ENCODE peak calls at places on chromosomes 5 and 9, in ten cellular contexts. B, F, T, S, K, V, N, Y, X and E are unnamed samples.

GRCh38 chr5:104045987-104046386 is 483.4 kb upstream of the NUDT12 start:
- DNase-seq in Y (no peak), F (no peak), K (no peak), X (no peak), N (no peak), S (no peak), B (no peak), T (no peak), V (no peak), E (no peak)

GRCh38 chr5:120624021-120624563 is 160.0 kb downstream of the PRR16 start:
- DNase-seq in K (no peak), Y (no peak), N (no peak), F (no peak), S (no peak), T (no peak), B (no peak), V (no peak), X (no peak), E (no peak)

GRCh38 chr5:155867531-155868088 is 459.4 kb upstream of the SGCD start:
- DNase-seq in F (no peak), Y (no peak), X (no peak), N (no peak), B (no peak), V (no peak), K (no peak), S (no peak), T (no peak), E (no peak)

GRCh38 chr5:159441441-159441840 is 111.2 kb upstream of the IL12B start:
- DNase-seq in Y (no peak), S (peak; percentile 31), T (peak; percentile 22), B (peak; percentile 12), F (peak; percentile 20), X (no peak), N (no peak), K (no peak), V (peak; percentile 34), E (no peak)

GRCh38 chr5:172278356-172278755 is 5.2 kb downstream of the UBTD2 start:
- DNase-seq in N (no peak), K (no peak), X (no peak), S (no peak), V (no peak), F (no peak), Y (no peak), T (no peak), B (no peak), E (no peak)

GRCh38 chr9:118643118-118643517 is 726.1 kb downstream of the BRINP1 start:
- DNase-seq in F (no peak), Y (no peak), K (no peak), N (no peak), T (no peak), X (no peak), S (no peak), V (peak; percentile 23), B (peak; percentile 61), E (peak; percentile 92)

GRCh38 chr9:109409998-109410397 is 88.1 kb downstream of the PTPN3 start:
- DNase-seq in B (no peak), S (no peak), X (no peak), Y (no peak), T (no peak), F (peak; percentile 30), N (no peak), K (no peak), V (peak; percentile 15), E (no peak)

GRCh38 chr9:23665051-23665450 is 161.0 kb downstream of the ELAVL2 start:
- DNase-seq in T (no peak), K (no peak), S (no peak), F (no peak), N (no peak), B (no peak), V (no peak), Y (no peak), X (no peak), E (no peak)

GRCh38 chr5:77087484-77088291 is 603 bp upstream of the ZBED3 start:
- DNase-seq in S (peak; percentile 27), K (no peak), V (peak; percentile 32), F (peak; percentile 8), Y (peak; percentile 66), N (no peak), T (peak; percentile 28), B (peak; percentile 38), X (peak; percentile 77), E (no peak)

GRCh38 chr5:77083088-77083487 is 4.0 kb downstream of the ZBED3 start:
- DNase-seq in F (no peak), S (no peak), K (no peak), Y (no peak), N (no peak), V (no peak), B (no peak), T (no peak), X (no peak), E (no peak)

GRCh38 chr5:77080905-77081304 is 6.2 kb downstream of the ZBED3 start:
- DNase-seq in B (no peak), T (no peak), S (no peak), Y (no peak), K (no peak), N (no peak), V (no peak), F (no peak), X (no peak), E (no peak)

GRCh38 chr5:77082280-77082679 is 4.8 kb downstream of the ZBED3 start:
- DNase-seq in B (no peak), X (no peak), N (no peak), Y (no peak), K (no peak), S (no peak), F (no peak), T (no peak), V (no peak), E (no peak)

GRCh38 chr5:77086611-77087483 is at the start of gene ZBED3:
- DNase-seq in F (peak; percentile 77), X (peak; percentile 89), B (peak; percentile 87), S (peak; percentile 64), K (peak; percentile 45), V (peak; percentile 89), Y (peak; percentile 72), N (peak; percentile 67), T (peak; percentile 61), E (peak; percentile 79)
- TF ChIP-seq CTCF in F (peak; percentile 21), X (no peak), B (no peak), S (peak; percentile 21), K (peak; percentile 48), V (peak; percentile 24), Y (no peak), N (peak; percentile 47), T (peak; percentile 23), E (peak; percentile 51)

GRCh38 chr9:127816728-127817127 is 14.0 kb downstream of the FPGS start:
- DNase-seq in K (no peak), V (no peak), F (no peak), B (no peak), T (no peak), N (no peak), X (no peak), S (no peak), Y (no peak), E (no peak)

GRCh38 chr9:127816362-127816725 is 13.7 kb downstream of the FPGS start:
- DNase-seq in B (no peak), T (no peak), V (no peak), K (no peak), X (no peak), Y (no peak), N (no peak), F (no peak), S (no peak), E (no peak)

GRCh38 chr9:127814619-127815511 is 12.2 kb downstream of the FPGS start:
- DNase-seq in K (no peak), S (no peak), F (no peak), Y (no peak), V (peak; percentile 2), X (no peak), N (no peak), T (no peak), B (no peak), E (no peak)

GRCh38 chr9:127813739-127814226 is 11.1 kb downstream of the FPGS start:
- DNase-seq in Y (no peak), X (no peak), N (no peak), V (no peak), B (no peak), K (no peak), T (no peak), F (no peak), S (peak; percentile 55), E (no peak)

GRCh38 chr9:127815512-127816361 is 13.1 kb downstream of the FPGS start:
- DNase-seq in X (no peak), S (no peak), B (no peak), F (no peak), N (no peak), T (no peak), Y (no peak), K (no peak), V (no peak), E (no peak)
- H3K36me3 ChIP-seq in X (peaks cover 83% of the 10 kb centered on the region), S (peaks cover 100% of the 10 kb centered on the region), B (peaks cover 24% of the 10 kb centered on the region), F (peaks cover 1% of the 10 kb centered on the region), N (peaks cover 66% of the 10 kb centered on the region), T (peaks cover 86% of the 10 kb centered on the region), Y (peaks cover 62% of the 10 kb centered on the region), K (peaks cover 46% of the 10 kb centered on the region), V (no peaks in the 10 kb centered on the region), E (peaks cover 5% of the 10 kb centered on the region)

DNA sequence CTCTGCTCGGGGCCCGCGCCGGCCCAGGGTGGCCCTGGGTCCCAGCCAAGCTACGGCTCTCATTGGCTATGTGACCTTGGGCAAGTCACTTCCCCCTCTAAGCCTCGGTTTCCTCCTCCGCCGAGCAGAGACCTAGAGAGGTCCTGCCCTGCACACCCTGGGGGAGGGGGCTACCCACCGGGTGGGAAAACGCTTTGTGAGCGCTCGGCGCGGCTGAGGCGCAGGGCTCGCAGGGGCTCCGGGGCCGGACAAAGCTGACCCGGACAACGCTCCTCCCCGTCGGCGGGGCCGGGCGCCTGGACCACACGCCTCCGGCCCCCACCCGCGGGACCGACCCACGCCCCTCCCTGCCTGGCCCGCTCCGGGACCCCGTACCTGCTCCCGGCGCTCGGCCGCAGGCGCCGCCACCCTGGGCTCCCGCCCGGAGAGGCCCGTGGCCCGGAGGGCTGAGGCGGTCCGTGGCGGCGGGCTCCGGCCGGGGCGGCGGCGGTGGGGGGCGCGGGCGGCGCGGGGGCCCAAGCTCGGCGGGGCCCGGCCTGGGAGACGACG is 85.7 kb upstream of the MELK start:
- DNase-seq in Y (peak; percentile 36), N (peak; percentile 6), K (no peak), X (peak; percentile 94), S (peak; percentile 58), F (peak; percentile 62), V (peak; percentile 61), B (peak; percentile 66), T (peak; percentile 58), E (no peak)
- H3K4me3 ChIP-seq in Y (peak overlapping the region; percentile 88), N (peak overlapping the region; percentile 91), K (peak overlapping the region; percentile 91), X (peak overlapping the region; percentile 76), S (peak overlapping the region; percentile 99), F (peak overlapping the region; percentile 98), V (peak overlapping the region; percentile 100), B (peak overlapping the region; percentile 98), T (peak overlapping the region; percentile 90), E (peak overlapping the region; percentile 57)

GRCh38 chr5:139363937-139364336 is 19.2 kb downstream of the SLC23A1 start:
- DNase-seq in T (no peak), F (no peak), V (no peak), S (no peak), B (no peak), X (no peak), N (no peak), Y (no peak), K (no peak), E (no peak)

GRCh38 chr5:139364466-139364865 is 18.6 kb downstream of the SLC23A1 start:
- DNase-seq in X (no peak), K (no peak), Y (no peak), B (no peak), S (no peak), V (no peak), N (no peak), F (no peak), T (no peak), E (no peak)

GRCh38 chr5:139371482-139372435 is 11.3 kb downstream of the SLC23A1 start:
- DNase-seq in F (no peak), T (no peak), X (peak; percentile 13), B (no peak), N (no peak), V (no peak), Y (no peak), S (no peak), K (no peak), E (no peak)

GRCh38 chr5:139369181-139369580 is 13.9 kb downstream of the SLC23A1 start:
- DNase-seq in X (no peak), S (no peak), V (no peak), T (no peak), B (no peak), Y (no peak), K (no peak), F (no peak), N (peak; percentile 63), E (no peak)

GRCh38 chr5:139368613-139369012 is 14.5 kb downstream of the SLC23A1 start:
- DNase-seq in Y (no peak), F (no peak), X (no peak), S (no peak), T (no peak), K (no peak), N (no peak), V (no peak), B (no peak), E (no peak)
- TF ChIP-seq CTCF in Y (no peak), F (no peak), X (no peak), S (peak; percentile 10), T (no peak), K (no peak), N (peak; percentile 12), V (peak; percentile 19), B (no peak), E (no peak)